ENCODE peak calls at places on chromosomes 3 and 15, in seven cellular contexts. P is GM12891, X is K562, L is SK-N-SH, E is GM12892, D is H1, T is HepG2. J is an unnamed sample.
A peak's percentile ranks its signal among the peaks of the same experiment; 100 is the strongest.

GRCh38 chr3:50154476-50154839 is 666 bp upstream of the SEMA3F start:
- DNase-seq in D (no peak), P (no peak), X (peak; percentile 42), L (peak; percentile 87), T (no peak), E (no peak), J (no peak)

GRCh38 chr3:194661374-194661773 is 10.6 kb downstream of the LSG1 start:
- DNase-seq in X (no peak), L (no peak), D (no peak), E (no peak), T (no peak), P (no peak), J (no peak)

GRCh38 chr3:12994607-12995388 is 78.4 kb downstream of the IQSEC1 start:
- DNase-seq in L (peak; percentile 97), E (peak; percentile 96), P (peak; percentile 95), D (peak; percentile 60), T (peak; percentile 70), X (peak; percentile 96), J (no peak)

GRCh38 chr3:11248596-11248995 is 23.6 kb upstream of the ATG7 start:
- DNase-seq in T (no peak), P (no peak), D (no peak), X (no peak), E (no peak), L (no peak), J (no peak)

GRCh38 chr3:177448987-177449975 is 252.0 kb upstream of the TBL1XR1 start:
- DNase-seq in X (no peak), D (no peak), P (no peak), E (no peak), L (no peak), T (peak; percentile 58), J (peak; percentile 36)

GRCh38 chr3:65855370-65856100 is 183.2 kb downstream of the MAGI1 start:
- DNase-seq in D (no peak), X (no peak), E (no peak), P (no peak), L (no peak), T (peak; percentile 54), J (no peak)

GRCh38 chr3:88235102-88235501 is 85.3 kb downstream of the C3orf38 start:
- DNase-seq in T (no peak), X (no peak), E (no peak), P (no peak), L (no peak), D (no peak), J (no peak)

GRCh38 chr15:25624504-25625172 is 185.8 kb upstream of the UBE3A start:
- DNase-seq in D (no peak), P (no peak), E (no peak), L (no peak), X (no peak), T (no peak), J (no peak)

GRCh38 chr15:88090406-88091085 is 166.0 kb downstream of the NTRK3 start:
- DNase-seq in X (no peak), D (no peak), P (no peak), E (no peak), T (no peak), L (no peak), J (no peak)

GRCh38 chr3:181772166-181772565 is 60.4 kb downstream of the SOX2 start:
- DNase-seq in X (no peak), P (no peak), L (no peak), T (no peak), E (no peak), D (no peak), J (no peak)

GRCh38 chr3:3170998-3171397 is 8.5 kb downstream of the CRBN start:
- DNase-seq in E (no peak), D (no peak), T (no peak), X (no peak), L (peak; percentile 15), P (no peak), J (no peak)

GRCh38 chr3:13147344-13147743 is 74.1 kb upstream of the IQSEC1 start:
- DNase-seq in T (no peak), X (no peak), L (no peak), D (no peak), E (no peak), P (no peak), J (no peak)

GRCh38 chr3:157129782-157130137 is 30.2 kb downstream of the CCNL1 start:
- DNase-seq in L (no peak), E (no peak), T (no peak), X (no peak), D (no peak), P (no peak), J (no peak)

GRCh38 chr3:197300361-197300760 is 1.9 kb upstream of the DLG1 start:
- DNase-seq in T (no peak), P (no peak), X (no peak), D (no peak), E (no peak), L (no peak), J (no peak)

GRCh38 chr15:71443538-71443937 is 328.3 kb downstream of the THSD4 start:
- DNase-seq in E (no peak), L (peak; percentile 42), D (no peak), X (peak; percentile 56), T (peak; percentile 23), P (no peak), J (no peak)

GRCh38 chr3:160857476-160857875 is 101.4 kb downstream of the PPM1L start:
- DNase-seq in X (no peak), L (no peak), D (no peak), E (no peak), T (no peak), P (no peak), J (no peak)

GRCh38 chr15:64527263-64527984 is 67.0 kb downstream of the ZNF609 start:
- DNase-seq in E (no peak), T (no peak), L (no peak), X (no peak), D (no peak), P (no peak), J (no peak)

GRCh38 chr3:108381531-108381930 is 85.2 kb downstream of the HHLA2 start:
- DNase-seq in P (no peak), E (no peak), X (no peak), L (peak; percentile 57), D (peak; percentile 25), T (no peak), J (no peak)

GRCh38 chr3:129005526-129006303 is 4.6 kb downstream of the EFCC1 start:
- DNase-seq in L (no peak), P (no peak), E (no peak), T (peak; percentile 34), X (no peak), D (no peak), J (no peak)
- TF ChIP-seq TAF1 in L (no peak), P (no peak), E (no peak), T (no peak), X (no peak), D (no peak), J (no peak)

GRCh38 chr3:184275961-184276910 is at the start of gene ECE2:
- DNase-seq in X (peak; percentile 63), D (no peak), E (no peak), P (no peak), L (peak; percentile 72), T (no peak), J (no peak)
- TF ChIP-seq TAF1 in X (no peak), D (no peak), E (no peak), P (no peak), L (no peak), T (no peak), J (no peak)

DNA sequence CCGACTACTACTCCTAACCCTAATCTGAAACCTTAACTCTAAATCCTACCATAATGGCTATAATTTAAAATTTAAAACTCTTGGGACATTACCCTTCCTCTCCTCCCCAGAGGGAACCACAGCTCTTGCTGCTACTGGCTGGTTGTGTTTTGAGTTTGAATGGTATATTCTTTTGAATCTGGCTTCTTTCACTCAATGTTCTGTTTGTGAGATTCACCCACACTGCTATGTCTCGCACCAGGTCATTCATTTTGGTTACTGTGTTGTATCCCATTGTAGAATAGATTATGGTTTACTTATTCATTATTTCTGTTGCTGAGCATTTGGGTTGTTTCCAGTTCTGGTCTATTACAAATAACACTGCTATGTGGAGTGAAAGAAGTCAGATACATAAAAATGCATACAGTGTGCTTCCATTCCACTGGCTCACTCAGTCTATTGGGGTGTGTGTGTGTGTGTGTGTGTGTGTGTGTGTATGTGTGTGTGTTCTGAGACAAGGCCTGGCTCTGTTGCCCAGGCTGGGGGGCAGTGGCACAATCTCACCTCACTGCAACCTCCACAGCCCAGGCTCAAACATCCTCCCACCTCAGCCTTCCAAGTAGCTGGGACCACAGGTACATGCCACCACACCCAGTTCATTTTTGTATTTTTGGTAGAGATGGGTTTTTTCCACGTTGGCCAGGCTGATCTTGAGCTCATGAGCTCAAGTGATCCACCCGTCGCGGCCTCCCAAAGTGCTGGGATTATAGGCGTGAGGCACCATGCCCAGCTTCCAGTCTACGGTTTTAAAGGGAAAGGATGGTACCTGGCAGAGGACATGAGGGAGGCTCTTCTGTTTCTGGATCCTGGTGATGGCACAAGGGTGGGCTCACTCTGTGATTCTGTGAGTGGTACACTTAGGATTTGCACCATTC is 19.2 kb upstream of the SYNM start:
- DNase-seq in P (no peak), E (no peak), T (no peak), L (no peak), D (no peak), X (no peak), J (no peak)
- TF ChIP-seq TAF1 in P (no peak), E (no peak), T (no peak), L (no peak), D (no peak), X (no peak), J (no peak)

DNA sequence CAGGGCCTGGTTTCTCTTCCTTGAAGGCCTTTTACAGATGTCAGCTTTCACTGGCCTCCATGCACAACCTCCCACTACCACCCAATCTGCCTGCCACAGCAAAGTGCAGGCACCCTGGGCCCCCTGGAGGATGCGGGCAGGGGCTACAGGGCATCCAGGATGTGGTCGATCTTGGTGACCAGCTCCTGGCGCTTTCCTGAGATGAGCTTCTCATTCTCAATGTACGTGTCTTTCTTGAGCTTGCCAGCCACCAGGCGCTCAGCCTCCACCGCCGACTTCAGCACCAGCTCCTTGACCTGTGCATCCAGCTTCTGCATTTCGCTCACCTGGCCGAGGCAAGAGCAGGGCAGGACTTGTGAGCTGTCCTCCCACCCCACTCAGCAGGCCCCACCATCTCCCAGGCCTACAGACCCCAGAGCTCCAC is 30.3 kb downstream of the RPN1 start:
- DNase-seq in X (no peak), E (no peak), D (no peak), P (no peak), T (no peak), L (no peak), J (no peak)
- TF ChIP-seq TAF1 in X (no peak), E (no peak), D (no peak), P (no peak), T (no peak), L (no peak), J (no peak)

GRCh38 chr15:92012368-92012629 is 158.8 kb downstream of the SLCO3A1 start:
- DNase-seq in X (no peak), E (no peak), D (no peak), T (no peak), L (no peak), P (no peak), J (no peak)
- TF ChIP-seq TAF1 in X (no peak), E (no peak), D (no peak), T (no peak), L (no peak), P (no peak), J (no peak)